ENCODE peak calls at places on chromosomes 13 and 19, in eight cellular contexts. One of them, this sample, is unnamed.

GRCh38 chr13:98349731-98350305 is 172.7 kb upstream of the RNF113B start:
- DNase-seq in tibial nerve: no peak
- DNase-seq in uterus: no peak
- DNase-seq in breast epithelium: no peak
- DNase-seq in IMR-90: no peak
- DNase-seq in GM12878: no peak
- DNase-seq in K562: peak
- DNase-seq in A549: peak
- DNase-seq in this sample: no peak

GRCh38 chr19:10269333-10270179 is 1.4 kb upstream of the ICAM1 start:
- DNase-seq in A549: peak
- DNase-seq in breast epithelium: peak
- DNase-seq in uterus: peak
- DNase-seq in GM12878: no peak
- DNase-seq in K562: peak
- DNase-seq in IMR-90: peak
- DNase-seq in tibial nerve: peak
- DNase-seq in this sample: no peak

GRCh38 chr19:50512999-50513745 is 541 bp downstream of the ASPDH start:
- DNase-seq in A549: no peak
- DNase-seq in uterus: no peak
- DNase-seq in tibial nerve: no peak
- DNase-seq in IMR-90: no peak
- DNase-seq in GM12878: no peak
- DNase-seq in breast epithelium: no peak
- DNase-seq in K562: no peak
- DNase-seq in this sample: no peak

GRCh38 chr13:74305876-74306275 is 171.7 kb upstream of the KLF12 start:
- DNase-seq in IMR-90: no peak
- DNase-seq in tibial nerve: no peak
- DNase-seq in A549: no peak
- DNase-seq in uterus: no peak
- DNase-seq in K562: no peak
- DNase-seq in GM12878: no peak
- DNase-seq in breast epithelium: no peak
- DNase-seq in this sample: no peak

GRCh38 chr19:10621966-10622365 is 3.4 kb upstream of the SLC44A2 start:
- DNase-seq in IMR-90: no peak
- DNase-seq in tibial nerve: no peak
- DNase-seq in K562: no peak
- DNase-seq in GM12878: no peak
- DNase-seq in breast epithelium: no peak
- DNase-seq in uterus: no peak
- DNase-seq in A549: no peak
- DNase-seq in this sample: no peak

GRCh38 chr13:52695856-52696255 is 43.2 kb downstream of the SUGT1 start:
- DNase-seq in IMR-90: peak
- DNase-seq in K562: no peak
- DNase-seq in tibial nerve: no peak
- DNase-seq in uterus: no peak
- DNase-seq in breast epithelium: no peak
- DNase-seq in A549: no peak
- DNase-seq in GM12878: peak
- DNase-seq in this sample: no peak

GRCh38 chr13:110138009-110138699 is 168.8 kb downstream of the COL4A1 start:
- DNase-seq in GM12878: peak
- DNase-seq in IMR-90: peak
- DNase-seq in K562: peak
- DNase-seq in breast epithelium: peak
- DNase-seq in A549: peak
- DNase-seq in tibial nerve: no peak
- DNase-seq in uterus: peak
- DNase-seq in this sample: no peak

GRCh38 chr13:29847501-29847983 is 2.9 kb downstream of the UBL3 start:
- DNase-seq in uterus: no peak
- DNase-seq in GM12878: no peak
- DNase-seq in IMR-90: peak
- DNase-seq in tibial nerve: no peak
- DNase-seq in A549: peak
- DNase-seq in breast epithelium: no peak
- DNase-seq in K562: no peak
- DNase-seq in this sample: no peak

GRCh38 chr19:7382694-7383093 is 34.0 kb downstream of the ARHGEF18 start:
- DNase-seq in tibial nerve: no peak
- DNase-seq in K562: no peak
- DNase-seq in breast epithelium: no peak
- DNase-seq in IMR-90: no peak
- DNase-seq in uterus: no peak
- DNase-seq in A549: no peak
- DNase-seq in GM12878: no peak
- DNase-seq in this sample: no peak

GRCh38 chr13:33379597-33379996 is 94.0 kb upstream of the STARD13 start:
- DNase-seq in uterus: no peak
- DNase-seq in IMR-90: no peak
- DNase-seq in GM12878: no peak
- DNase-seq in tibial nerve: no peak
- DNase-seq in breast epithelium: no peak
- DNase-seq in K562: no peak
- DNase-seq in A549: no peak
- DNase-seq in this sample: no peak

GRCh38 chr13:46953331-46953730 is 56.5 kb upstream of the HTR2A start:
- DNase-seq in GM12878: no peak
- DNase-seq in A549: no peak
- DNase-seq in K562: no peak
- DNase-seq in uterus: no peak
- DNase-seq in IMR-90: no peak
- DNase-seq in tibial nerve: no peak
- DNase-seq in breast epithelium: no peak
- DNase-seq in this sample: no peak

GRCh38 chr13:94481966-94482365 is 2.5 kb upstream of the DCT start:
- DNase-seq in GM12878: no peak
- DNase-seq in uterus: no peak
- DNase-seq in tibial nerve: no peak
- DNase-seq in K562: no peak
- DNase-seq in breast epithelium: no peak
- DNase-seq in IMR-90: peak
- DNase-seq in A549: peak
- DNase-seq in this sample: no peak

GRCh38 chr13:35140321-35140720 is 198.3 kb downstream of the NBEA start:
- DNase-seq in A549: no peak
- DNase-seq in uterus: no peak
- DNase-seq in K562: no peak
- DNase-seq in GM12878: no peak
- DNase-seq in breast epithelium: no peak
- DNase-seq in tibial nerve: no peak
- DNase-seq in IMR-90: peak
- DNase-seq in this sample: no peak

GRCh38 chr13:51542358-51542972 is 41.8 kb upstream of the WDFY2 start:
- DNase-seq in tibial nerve: no peak
- DNase-seq in A549: peak
- DNase-seq in GM12878: no peak
- DNase-seq in K562: peak
- DNase-seq in breast epithelium: no peak
- DNase-seq in IMR-90: peak
- DNase-seq in uterus: no peak
- DNase-seq in this sample: no peak

GRCh38 chr13:51957377-51958216 is 53.7 kb downstream of the ATP7B start:
- DNase-seq in tibial nerve: no peak
- DNase-seq in breast epithelium: no peak
- DNase-seq in K562: peak
- DNase-seq in A549: no peak
- DNase-seq in IMR-90: no peak
- DNase-seq in GM12878: peak
- DNase-seq in uterus: no peak
- DNase-seq in this sample: no peak

GRCh38 chr19:7373862-7374261 is 25.1 kb downstream of the ARHGEF18 start:
- DNase-seq in uterus: no peak
- DNase-seq in K562: peak
- DNase-seq in IMR-90: no peak
- DNase-seq in breast epithelium: no peak
- DNase-seq in tibial nerve: no peak
- DNase-seq in A549: no peak
- DNase-seq in GM12878: no peak
- DNase-seq in this sample: no peak

GRCh38 chr13:97849305-97849704 is 104.2 kb upstream of the IPO5 start:
- DNase-seq in IMR-90: peak
- DNase-seq in tibial nerve: no peak
- DNase-seq in A549: peak
- DNase-seq in K562: no peak
- DNase-seq in breast epithelium: no peak
- DNase-seq in uterus: no peak
- DNase-seq in GM12878: peak
- DNase-seq in this sample: no peak

GRCh38 chr13:70784590-70784989 is 676.3 kb upstream of the KLHL1 start:
- DNase-seq in breast epithelium: no peak
- DNase-seq in A549: no peak
- DNase-seq in tibial nerve: no peak
- DNase-seq in IMR-90: no peak
- DNase-seq in GM12878: no peak
- DNase-seq in K562: no peak
- DNase-seq in uterus: no peak
- DNase-seq in this sample: no peak

GRCh38 chr13:110415669-110416068 is 108.6 kb downstream of the COL4A2 start:
- DNase-seq in K562: peak
- DNase-seq in GM12878: no peak
- DNase-seq in IMR-90: peak
- DNase-seq in uterus: no peak
- DNase-seq in tibial nerve: no peak
- DNase-seq in breast epithelium: peak
- DNase-seq in A549: peak
- DNase-seq in this sample: no peak

GRCh38 chr19:32318884-32319520 is 26.4 kb upstream of the ZNF507 start:
- DNase-seq in GM12878: no peak
- DNase-seq in tibial nerve: no peak
- DNase-seq in uterus: no peak
- DNase-seq in breast epithelium: no peak
- DNase-seq in K562: peak
- DNase-seq in A549: peak
- DNase-seq in IMR-90: no peak
- DNase-seq in this sample: no peak

GRCh38 chr13:33441015-33441414 is 155.5 kb upstream of the STARD13 start:
- DNase-seq in A549: peak
- DNase-seq in uterus: no peak
- DNase-seq in K562: no peak
- DNase-seq in GM12878: no peak
- DNase-seq in tibial nerve: no peak
- DNase-seq in breast epithelium: no peak
- DNase-seq in IMR-90: peak
- DNase-seq in this sample: no peak

GRCh38 chr19:33279430-33280350 is 22.6 kb downstream of the CEBPA start:
- DNase-seq in breast epithelium: no peak
- DNase-seq in K562: no peak
- DNase-seq in IMR-90: no peak
- DNase-seq in GM12878: no peak
- DNase-seq in uterus: no peak
- DNase-seq in A549: no peak
- DNase-seq in tibial nerve: no peak
- DNase-seq in this sample: no peak

GRCh38 chr19:18086590-18087138 is at the start of gene IL12RB1:
- DNase-seq in GM12878: peak
- DNase-seq in uterus: no peak
- DNase-seq in K562: no peak
- DNase-seq in breast epithelium: no peak
- DNase-seq in IMR-90: no peak
- DNase-seq in A549: no peak
- DNase-seq in tibial nerve: no peak
- DNase-seq in this sample: no peak
- H3K27ac ChIP-seq in GM12878: peak
- H3K27ac ChIP-seq in uterus: no peak
- H3K27ac ChIP-seq in K562: no peak
- H3K27ac ChIP-seq in breast epithelium: no peak
- H3K27ac ChIP-seq in IMR-90: no peak
- H3K27ac ChIP-seq in A549: no peak
- H3K27ac ChIP-seq in tibial nerve: peak
- H3K27ac ChIP-seq in this sample: no peak

GRCh38 chr19:1259206-1259872 is 9.8 kb upstream of the CIRBP start:
- DNase-seq in breast epithelium: no peak
- DNase-seq in tibial nerve: peak
- DNase-seq in A549: peak
- DNase-seq in IMR-90: peak
- DNase-seq in uterus: peak
- DNase-seq in K562: no peak
- DNase-seq in GM12878: peak
- DNase-seq in this sample: no peak
- TF ChIP-seq POLR2A in breast epithelium: no peak
- TF ChIP-seq POLR2A in tibial nerve: no peak
- TF ChIP-seq POLR2A in A549: no peak
- TF ChIP-seq POLR2A in IMR-90: peak
- TF ChIP-seq POLR2A in uterus: peak
- TF ChIP-seq POLR2A in K562: peak
- TF ChIP-seq POLR2A in GM12878: peak
- TF ChIP-seq POLR2A in this sample: no peak

DNA sequence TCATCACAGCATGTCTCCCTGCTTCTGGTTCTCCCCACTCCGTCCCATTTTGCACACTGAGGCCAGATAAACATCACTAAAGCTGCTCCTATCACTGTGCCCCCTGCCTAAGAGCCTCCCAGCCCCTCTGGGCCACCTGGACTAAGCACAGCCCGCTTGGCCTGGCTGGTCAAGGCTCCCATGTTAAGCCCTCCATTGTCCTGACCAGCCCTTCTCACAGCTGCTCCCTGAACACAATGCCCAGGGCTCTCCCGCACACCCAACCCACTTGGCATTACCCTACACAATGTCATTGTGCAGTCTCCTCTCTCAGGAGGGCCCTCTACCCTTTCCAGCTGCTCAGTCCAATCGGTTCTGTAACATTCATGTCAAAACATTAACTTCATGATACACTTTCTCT is 133.4 kb downstream of the NUFIP1 start:
- DNase-seq in K562: no peak
- DNase-seq in GM12878: no peak
- DNase-seq in uterus: no peak
- DNase-seq in A549: no peak
- DNase-seq in breast epithelium: no peak
- DNase-seq in IMR-90: no peak
- DNase-seq in tibial nerve: no peak
- DNase-seq in this sample: peak
- H3K27ac ChIP-seq in K562: no peak
- H3K27ac ChIP-seq in GM12878: no peak
- H3K27ac ChIP-seq in uterus: no peak
- H3K27ac ChIP-seq in A549: peak
- H3K27ac ChIP-seq in breast epithelium: no peak
- H3K27ac ChIP-seq in IMR-90: no peak
- H3K27ac ChIP-seq in tibial nerve: no peak
- H3K27ac ChIP-seq in this sample: no peak

DNA sequence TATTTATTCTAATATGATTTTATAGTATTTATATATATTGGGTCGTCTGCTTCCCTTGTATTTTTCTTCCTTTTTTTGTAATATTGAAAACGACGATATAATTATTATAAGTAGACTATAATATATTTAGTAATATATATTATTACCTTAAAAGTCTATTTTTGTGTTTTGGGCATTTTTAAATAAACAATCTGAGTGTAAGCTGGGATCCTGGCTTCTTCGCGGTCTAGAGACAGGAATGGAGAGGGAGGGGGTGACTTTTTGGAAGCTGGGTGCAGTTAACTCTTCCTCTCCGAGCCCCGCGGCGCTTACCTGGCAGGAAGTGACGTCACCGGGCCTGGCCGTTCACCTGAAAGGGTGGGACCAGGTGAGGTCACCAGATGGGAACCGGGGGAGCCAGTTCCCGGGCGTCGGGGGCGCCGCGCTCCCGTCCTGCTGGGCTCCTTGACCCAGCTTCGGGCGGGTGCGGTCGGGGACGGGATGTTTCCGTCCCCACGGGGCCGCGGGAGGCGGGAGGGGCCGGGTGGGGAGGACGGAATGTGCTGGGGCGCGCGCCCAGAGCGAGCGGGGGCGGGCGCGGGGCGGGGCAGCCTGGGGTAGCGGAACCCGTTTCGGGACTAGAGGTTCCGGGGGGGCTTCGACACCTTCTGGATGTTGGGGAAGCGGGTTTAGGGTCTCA is 2.7 kb downstream of the ZFP36 start:
- DNase-seq in GM12878: no peak
- DNase-seq in IMR-90: peak
- DNase-seq in A549: peak
- DNase-seq in breast epithelium: peak
- DNase-seq in uterus: peak
- DNase-seq in K562: peak
- DNase-seq in tibial nerve: peak
- DNase-seq in this sample: peak
- TF ChIP-seq POLR2A in GM12878: peak
- TF ChIP-seq POLR2A in IMR-90: peak
- TF ChIP-seq POLR2A in A549: peak
- TF ChIP-seq POLR2A in breast epithelium: peak
- TF ChIP-seq POLR2A in uterus: peak
- TF ChIP-seq POLR2A in K562: peak
- TF ChIP-seq POLR2A in tibial nerve: peak
- TF ChIP-seq POLR2A in this sample: no peak

This sample was measured in vagina.